ENCODE peak calls at places on chromosome 1, in nine cellular contexts. One of them, this sample, is unnamed.

GRCh38 chr1:110196917-110197782 is 13.0 kb upstream of the KCNC4 start:
- DNase-seq in suprapubic skin: no peak
- DNase-seq in body of pancreas: peak
- DNase-seq in GM19239: peak
- DNase-seq in ACHN: peak
- DNase-seq in posterior cingulate gyrus: no peak
- DNase-seq in fibroblast of gingiva: peak
- DNase-seq in tibial nerve: no peak
- DNase-seq in activated naive CD4-positive, alpha-beta T cell: peak
- DNase-seq in this sample: no peak

GRCh38 chr1:201190624-201191051 is at the start of gene IGFN1:
- DNase-seq in fibroblast of gingiva: no peak
- DNase-seq in suprapubic skin: no peak
- DNase-seq in GM19239: no peak
- DNase-seq in posterior cingulate gyrus: no peak
- DNase-seq in ACHN: peak
- DNase-seq in tibial nerve: no peak
- DNase-seq in body of pancreas: no peak
- DNase-seq in activated naive CD4-positive, alpha-beta T cell: no peak
- DNase-seq in this sample: no peak

GRCh38 chr1:204152310-204153044 is 633 bp upstream of the ETNK2 start:
- DNase-seq in ACHN: no peak
- DNase-seq in activated naive CD4-positive, alpha-beta T cell: no peak
- DNase-seq in body of pancreas: no peak
- DNase-seq in fibroblast of gingiva: no peak
- DNase-seq in tibial nerve: no peak
- DNase-seq in posterior cingulate gyrus: no peak
- DNase-seq in suprapubic skin: no peak
- DNase-seq in GM19239: no peak
- DNase-seq in this sample: no peak

GRCh38 chr1:24704411-24705259 is 40.6 kb upstream of the CLIC4 start:
- DNase-seq in GM19239: no peak
- DNase-seq in activated naive CD4-positive, alpha-beta T cell: no peak
- DNase-seq in body of pancreas: no peak
- DNase-seq in tibial nerve: no peak
- DNase-seq in suprapubic skin: no peak
- DNase-seq in ACHN: no peak
- DNase-seq in fibroblast of gingiva: no peak
- DNase-seq in posterior cingulate gyrus: no peak
- DNase-seq in this sample: no peak

GRCh38 chr1:152047954-152048640 is 11.3 kb upstream of the S100A11 start:
- DNase-seq in posterior cingulate gyrus: peak
- DNase-seq in activated naive CD4-positive, alpha-beta T cell: peak
- DNase-seq in body of pancreas: peak
- DNase-seq in suprapubic skin: peak
- DNase-seq in fibroblast of gingiva: peak
- DNase-seq in ACHN: peak
- DNase-seq in tibial nerve: peak
- DNase-seq in GM19239: peak
- DNase-seq in this sample: no peak

GRCh38 chr1:226638001-226638601 is 89.5 kb downstream of the STUM start:
- DNase-seq in GM19239: no peak
- DNase-seq in body of pancreas: no peak
- DNase-seq in ACHN: no peak
- DNase-seq in tibial nerve: no peak
- DNase-seq in suprapubic skin: peak
- DNase-seq in activated naive CD4-positive, alpha-beta T cell: no peak
- DNase-seq in fibroblast of gingiva: no peak
- DNase-seq in posterior cingulate gyrus: peak
- DNase-seq in this sample: no peak

GRCh38 chr1:186974774-186975181 is 146.0 kb downstream of the PLA2G4A start:
- DNase-seq in ACHN: no peak
- DNase-seq in tibial nerve: no peak
- DNase-seq in fibroblast of gingiva: peak
- DNase-seq in suprapubic skin: no peak
- DNase-seq in GM19239: no peak
- DNase-seq in body of pancreas: no peak
- DNase-seq in activated naive CD4-positive, alpha-beta T cell: no peak
- DNase-seq in posterior cingulate gyrus: no peak
- DNase-seq in this sample: no peak

GRCh38 chr1:247407978-247408560 is 7.9 kb upstream of the NLRP3 start:
- DNase-seq in ACHN: no peak
- DNase-seq in activated naive CD4-positive, alpha-beta T cell: no peak
- DNase-seq in GM19239: no peak
- DNase-seq in suprapubic skin: no peak
- DNase-seq in fibroblast of gingiva: no peak
- DNase-seq in tibial nerve: no peak
- DNase-seq in posterior cingulate gyrus: no peak
- DNase-seq in body of pancreas: no peak
- DNase-seq in this sample: no peak

GRCh38 chr1:153795934-153796785 is 21.0 kb downstream of the SLC27A3 start:
- DNase-seq in fibroblast of gingiva: no peak
- DNase-seq in suprapubic skin: no peak
- DNase-seq in body of pancreas: peak
- DNase-seq in tibial nerve: no peak
- DNase-seq in GM19239: no peak
- DNase-seq in activated naive CD4-positive, alpha-beta T cell: no peak
- DNase-seq in posterior cingulate gyrus: no peak
- DNase-seq in ACHN: no peak
- DNase-seq in this sample: no peak

GRCh38 chr1:36400825-36401601 is 3.3 kb upstream of the LSM10 start:
- DNase-seq in GM19239: no peak
- DNase-seq in tibial nerve: peak
- DNase-seq in posterior cingulate gyrus: peak
- DNase-seq in body of pancreas: peak
- DNase-seq in suprapubic skin: peak
- DNase-seq in activated naive CD4-positive, alpha-beta T cell: no peak
- DNase-seq in fibroblast of gingiva: peak
- DNase-seq in ACHN: no peak
- DNase-seq in this sample: no peak